ENCODE peak calls at places on chromosomes 2 and 18, in five cellular contexts. M is AG08396, D is HS-5, Q is mucosa of descending colon, J is T-cell. F is an unnamed sample.
A peak's percentile ranks its signal among the peaks of the same experiment; 100 is the strongest.

GRCh38 chr18:41674466-41674865 is 280.6 kb upstream of the PIK3C3 start:
- DNase-seq in M (no peak), D (no peak), Q (no peak), J (no peak), F (no peak)

GRCh38 chr2:190179754-190180312 is 117.3 kb upstream of the MSTN start:
- DNase-seq in M (no peak), D (no peak), Q (no peak), J (no peak), F (no peak)

GRCh38 chr2:78592547-78592946 is 433.0 kb upstream of the REG3G start:
- DNase-seq in M (no peak), D (no peak), Q (no peak), J (no peak), F (no peak)

GRCh38 chr18:55351220-55351619 is 236.8 kb downstream of the TCF4 start:
- DNase-seq in M (no peak), D (no peak), Q (no peak), J (no peak), F (no peak)

GRCh38 chr2:119006441-119006840 is 64.4 kb downstream of the MARCO start:
- DNase-seq in M (no peak), D (no peak), Q (no peak), J (no peak), F (no peak)

GRCh38 chr18:62485684-62486083 is 37.1 kb upstream of the ZCCHC2 start:
- DNase-seq in M (peak; percentile 59), D (peak; percentile 48), Q (no peak), J (no peak), F (peak; percentile 93)

GRCh38 chr2:9914384-9915065 is 37.0 kb upstream of the GRHL1 start:
- DNase-seq in M (peak; percentile 16), D (peak; percentile 63), Q (no peak), J (no peak), F (peak; percentile 93)

GRCh38 chr2:222708274-222708710 is 36.8 kb downstream of the MOGAT1 start:
- DNase-seq in M (peak; percentile 38), D (peak; percentile 61), Q (peak; percentile 81), J (peak; percentile 63), F (peak; percentile 85)

GRCh38 chr2:103615706-103616105 is 853.9 kb downstream of the TMEM182 start:
- DNase-seq in M (no peak), D (no peak), Q (no peak), J (no peak), F (no peak)

GRCh38 chr2:99670768-99671734 is 181.2 kb upstream of the REV1 start:
- DNase-seq in M (no peak), D (no peak), Q (no peak), J (no peak), F (no peak)

GRCh38 chr18:69469444-69469919 is 68.8 kb downstream of the DOK6 start:
- DNase-seq in M (no peak), D (no peak), Q (no peak), J (peak; percentile 2), F (peak; percentile 15)

GRCh38 chr18:24801011-24801410 is 340.6 kb downstream of the HRH4 start:
- DNase-seq in M (peak; percentile 35), D (no peak), Q (no peak), J (no peak), F (no peak)

GRCh38 chr2:42106257-42106816 is 58.5 kb downstream of the PKDCC start:
- DNase-seq in M (no peak), D (no peak), Q (no peak), J (peak; percentile 9), F (no peak)

GRCh38 chr2:86037141-86037794 is 68.4 kb downstream of the POLR1A start:
- DNase-seq in M (peak; percentile 88), D (no peak), Q (peak; percentile 68), J (no peak), F (peak; percentile 60)

GRCh38 chr18:25425030-25425429 is 73.1 kb upstream of the ZNF521 start:
- DNase-seq in M (no peak), D (no peak), Q (no peak), J (no peak), F (no peak)

GRCh38 chr18:61093967-61094366 is 239.3 kb upstream of the CDH20 start:
- DNase-seq in M (no peak), D (no peak), Q (no peak), J (no peak), F (no peak)

GRCh38 chr2:148614024-148614331 is 30.6 kb upstream of the EPC2 start:
- DNase-seq in M (no peak), D (no peak), Q (no peak), J (no peak), F (peak; percentile 32)

GRCh38 chr18:33805592-33805991 is 227.6 kb downstream of the ASXL3 start:
- DNase-seq in M (no peak), D (no peak), Q (no peak), J (no peak), F (no peak)

F was measured in ELR.